ENCODE peak calls at places on chromosomes 13 and 19, in six cellular contexts. W is CD8-positive, alpha-beta memory T cell; Q is dermis microvascular lymphatic vessel endothelial cell; I is T-cell; B is stimulated activated CD4-positive, alpha-beta T cell treated with anti-CD3 and anti-CD28 coated beads, TNF-alpha, amount 100 ng/mL, for 24 hours; E is DMS153. X is an unnamed sample.
A peak's percentile ranks its signal among the peaks of the same experiment; 100 is the strongest.

GRCh38 chr19:50794778-50795664 is 4.8 kb downstream of the ACP4 start:
- DNase-seq in I (no peak), E (no peak), Q (no peak), W (no peak), B (peak; percentile 57), X (no peak)

GRCh38 chr19:41325947-41326706 is 16.2 kb downstream of the CCDC97 start:
- DNase-seq in Q (peak; percentile 73), B (no peak), E (no peak), W (no peak), I (no peak), X (peak; percentile 82)

GRCh38 chr19:18097217-18097992 is at the start of gene MAST3:
- DNase-seq in W (peak; percentile 92), I (peak; percentile 88), B (peak; percentile 91), E (peak; percentile 39), Q (peak; percentile 36), X (peak; percentile 77)

GRCh38 chr13:33174491-33174890 is 111.1 kb downstream of the STARD13 start:
- DNase-seq in E (no peak), B (no peak), I (no peak), W (no peak), Q (no peak), X (no peak)

GRCh38 chr13:32548837-32549236 is 10.2 kb upstream of the N4BP2L2 start:
- DNase-seq in B (no peak), I (no peak), Q (no peak), E (no peak), W (no peak), X (no peak)

GRCh38 chr19:38655148-38655824 is 7.8 kb downstream of the ACTN4 start:
- DNase-seq in Q (no peak), E (no peak), I (no peak), B (peak; percentile 52), W (no peak), X (peak; percentile 66)

GRCh38 chr13:23876265-23876664 is 12.9 kb downstream of the MIPEP start:
- DNase-seq in Q (no peak), B (no peak), I (no peak), W (no peak), E (no peak), X (peak; percentile 46)

GRCh38 chr13:42094641-42095040 is 46.2 kb downstream of the DGKH start:
- DNase-seq in W (no peak), B (no peak), Q (peak; percentile 30), E (no peak), I (no peak), X (no peak)

GRCh38 chr13:35804901-35805300 is 326.3 kb downstream of the DCLK1 start:
- DNase-seq in W (no peak), Q (no peak), I (no peak), B (no peak), E (no peak), X (peak; percentile 45)

GRCh38 chr13:74674701-74675100 is 540.5 kb upstream of the KLF12 start:
- DNase-seq in Q (no peak), E (no peak), B (no peak), W (no peak), I (no peak), X (no peak)

GRCh38 chr19:22602631-22603272 is 31.4 kb upstream of the ZNF492 start:
- DNase-seq in B (no peak), Q (no peak), W (no peak), E (no peak), I (no peak), X (no peak)

GRCh38 chr19:46753420-46754155 is 7.3 kb upstream of the STRN4 start:
- DNase-seq in B (peak; percentile 57), W (peak; percentile 52), E (peak; percentile 7), Q (no peak), I (peak; percentile 71), X (no peak)

GRCh38 chr19:19214892-19215291 is 3.1 kb downstream of the NCAN start:
- DNase-seq in B (peak; percentile 12), E (no peak), I (no peak), Q (no peak), W (no peak), X (peak; percentile 42)

GRCh38 chr19:1855040-1855827 is 7.0 kb upstream of the REXO1 start:
- DNase-seq in B (peak; percentile 87), E (peak; percentile 41), I (peak; percentile 59), Q (peak; percentile 69), W (peak; percentile 74), X (peak; percentile 91)

GRCh38 chr19:39502640-39503417 is 4.1 kb downstream of the DLL3 start:
- DNase-seq in Q (peak; percentile 54), B (peak; percentile 75), I (peak; percentile 69), W (peak; percentile 70), E (no peak), X (peak; percentile 66)

GRCh38 chr13:91406619-91407018 is 8.2 kb downstream of the GPC5 start:
- DNase-seq in B (no peak), E (peak; percentile 5), I (no peak), W (no peak), Q (peak; percentile 5), X (peak; percentile 39)

GRCh38 chr13:76745246-76746200 is 140.7 kb downstream of the KCTD12 start:
- DNase-seq in B (no peak), I (no peak), E (no peak), Q (no peak), W (no peak), X (no peak)

GRCh38 chr13:23146811-23147245 is 34.0 kb upstream of the SGCG start:
- DNase-seq in I (no peak), Q (no peak), B (no peak), E (no peak), W (no peak), X (peak; percentile 82)

GRCh38 chr13:95660981-95661581 is 15.9 kb upstream of the DNAJC3 start:
- DNase-seq in I (no peak), W (no peak), B (no peak), Q (no peak), E (peak; percentile 15), X (peak; percentile 69)

GRCh38 chr13:91056746-91057145 is 290.7 kb upstream of the MIR17HG start:
- DNase-seq in B (no peak), E (no peak), Q (no peak), I (no peak), W (no peak), X (no peak)

GRCh38 chr19:6510618-6511017 is 8.5 kb upstream of the TUBB4A start:
- DNase-seq in E (no peak), B (no peak), W (no peak), I (no peak), Q (no peak), X (no peak)

GRCh38 chr13:99385161-99385560 is 78.0 kb upstream of the GPR183 start:
- DNase-seq in Q (no peak), E (no peak), W (no peak), B (no peak), I (no peak), X (no peak)